ENCODE peak calls at places on chromosomes 7 and 10, in four cellular contexts. Y, F, U and V are unnamed samples.

GRCh38 chr10:33719005-33719703 is 384.7 kb upstream of the NRP1 start:
- DNase-seq in Y (no peak), F (no peak), U (no peak), V (no peak)

GRCh38 chr10:1366277-1366676 is 310.1 kb downstream of the WDR37 start:
- DNase-seq in Y (no peak), F (no peak), U (no peak), V (no peak)

GRCh38 chr7:234712-235553 is 42.6 kb downstream of the FAM20C start:
- DNase-seq in Y (no peak), F (no peak), U (peak), V (no peak)

GRCh38 chr7:155560196-155560595 is 13.8 kb upstream of the CNPY1 start:
- DNase-seq in Y (no peak), F (no peak), U (no peak), V (no peak)

GRCh38 chr7:149720372-149721083 is 52.9 kb downstream of the ZNF467 start:
- DNase-seq in Y (peak), F (no peak), U (peak), V (peak)

GRCh38 chr10:116886772-116887171 is 37.5 kb downstream of the ENO4 start:
- DNase-seq in Y (no peak), F (no peak), U (no peak), V (no peak)

GRCh38 chr10:88027570-88027969 is 164.1 kb downstream of the PTEN start:
- DNase-seq in Y (no peak), F (peak), U (no peak), V (no peak)

GRCh38 chr7:66362136-66362535 is 157.0 kb downstream of the TPST1 start:
- DNase-seq in Y (no peak), F (no peak), U (no peak), V (no peak)

GRCh38 chr10:84348431-84348830 is 20.0 kb downstream of the CCSER2 start:
- DNase-seq in Y (no peak), F (no peak), U (no peak), V (no peak)

GRCh38 chr7:16079723-16080122 is 341.6 kb downstream of the CRPPA start:
- DNase-seq in Y (no peak), F (no peak), U (no peak), V (no peak)

GRCh38 chr7:50497968-50498367 is 47.8 kb upstream of the FIGNL1 start:
- DNase-seq in Y (no peak), F (no peak), U (no peak), V (no peak)

GRCh38 chr10:101614957-101615759 is 27.0 kb downstream of the DPCD start:
- DNase-seq in Y (no peak), F (no peak), U (no peak), V (no peak)

GRCh38 chr7:37359180-37359579 is 89.5 kb downstream of the ELMO1 start:
- DNase-seq in Y (no peak), F (no peak), U (no peak), V (no peak)

GRCh38 chr7:157224627-157225026 is 85.9 kb downstream of the UBE3C start:
- DNase-seq in Y (no peak), F (peak), U (no peak), V (no peak)

GRCh38 chr7:65475734-65476319 is 102.2 kb downstream of the ZNF92 start:
- DNase-seq in Y (no peak), F (no peak), U (no peak), V (no peak)

GRCh38 chr10:4638116-4638515 is 187.9 kb upstream of the AKR1E2 start:
- DNase-seq in Y (no peak), F (no peak), U (no peak), V (no peak)

GRCh38 chr7:97118306-97118917 is 914 bp downstream of the SDHAF3 start:
- DNase-seq in Y (no peak), F (no peak), U (no peak), V (no peak)

GRCh38 chr10:88372881-88373592 is 210.1 kb downstream of the RNLS start:
- DNase-seq in Y (no peak), F (no peak), U (no peak), V (no peak)

GRCh38 chr10:117439243-117439912 is 64.1 kb upstream of the PDZD8 start:
- DNase-seq in Y (no peak), F (peak), U (no peak), V (no peak)

GRCh38 chr7:50962281-50962883 is 179.7 kb upstream of the GRB10 start:
- DNase-seq in Y (no peak), F (no peak), U (no peak), V (no peak)

GRCh38 chr10:86936661-86937501 is 20.5 kb downstream of the MMRN2 start:
- DNase-seq in Y (no peak), F (no peak), U (no peak), V (peak)

GRCh38 chr7:621572-622285 is 102.1 kb upstream of the PDGFA start:
- DNase-seq in Y (no peak), F (no peak), U (peak), V (peak)

GRCh38 chr7:70695804-70696104 is 436.2 kb upstream of the GALNT17 start:
- DNase-seq in Y (no peak), F (no peak), U (no peak), V (no peak)

GRCh38 chr10:12750526-12751201 is 250.8 kb downstream of the CCDC3 start:
- DNase-seq in Y (no peak), F (no peak), U (no peak), V (no peak)

GRCh38 chr10:47101196-47101595 is 190.0 kb downstream of the PTPN20 start:
- DNase-seq in Y (no peak), F (no peak), U (no peak), V (no peak)

GRCh38 chr10:82378146-82378545 is 503.2 kb downstream of the NRG3 start:
- DNase-seq in Y (no peak), F (no peak), U (no peak), V (peak)

GRCh38 chr10:104325436-104326430 is 12.5 kb downstream of the ITPRIP start:
- DNase-seq in Y (no peak), F (no peak), U (peak), V (peak)

GRCh38 chr10:62582804-62583208 is 208.6 kb downstream of the ZNF365 start:
- DNase-seq in Y (no peak), F (no peak), U (peak), V (no peak)

GRCh38 chr10:14648936-14649335 is 125.8 kb downstream of the FAM107B start:
- DNase-seq in Y (no peak), F (no peak), U (no peak), V (no peak)

GRCh38 chr7:27176962-27177794 is 3.1 kb upstream of the HOXA10 start:
- DNase-seq in Y (no peak), F (no peak), U (peak), V (no peak)

GRCh38 chr7:75737856-75738603 is 711 bp downstream of the HIP1 start:
- DNase-seq in Y (no peak), F (no peak), U (no peak), V (no peak)

GRCh38 chr7:144255471-144255897 is 9.1 kb downstream of the OR2A7 start:
- DNase-seq in Y (no peak), F (no peak), U (no peak), V (no peak)

GRCh38 chr7:151113344-151114150 is 27.3 kb downstream of the AGAP3 start:
- DNase-seq in Y (no peak), F (no peak), U (no peak), V (no peak)

GRCh38 chr7:81267508-81267907 is 348.7 kb upstream of the SEMA3C start:
- DNase-seq in Y (no peak), F (no peak), U (no peak), V (no peak)

GRCh38 chr7:137151056-137151731 is 192.3 kb downstream of the PTN start:
- DNase-seq in Y (no peak), F (no peak), U (no peak), V (no peak)

GRCh38 chr10:86262671-86263165 is 103.9 kb downstream of the GRID1 start:
- DNase-seq in Y (peak), F (no peak), U (peak), V (peak)

GRCh38 chr10:26944261-26944882 is 83.6 kb upstream of the ABI1 start:
- DNase-seq in Y (no peak), F (no peak), U (no peak), V (no peak)